ENCODE peak calls at places on chromosomes 4 and X, in four cellular contexts. U is activated CD4-positive, alpha-beta memory T cell treated with anti-CD3 and anti-CD28 coated beads, Interleukin-2, amount 10 ng/mL, durations not matched to agents 7 days and 5 days; M is Peyer's patch; K is stimulated activated naive CD8-positive, alpha-beta T cell treated with anti-CD3 and anti-CD28 coated beads, Interleukin-15, amount 100 ng/mL, for 72 hours. V is an unnamed sample.

GRCh38 chr4:161894493-161895167 is 269.2 kb downstream of the FSTL5 start:
- DNase-seq in M (no peak), K (no peak), U (no peak), V (no peak)

GRCh38 chr4:169070895-169071218 is 60.8 kb upstream of the CBR4 start:
- DNase-seq in U (no peak), M (no peak), K (no peak), V (no peak)

GRCh38 chr4:88605744-88606143 is 13.5 kb downstream of the HERC3 start:
- DNase-seq in M (no peak), U (no peak), K (peak; percentile 17), V (no peak)

GRCh38 chr4:217891-218290 is 87.4 kb downstream of the ZNF732 start:
- DNase-seq in U (no peak), K (no peak), M (no peak), V (no peak)

GRCh38 chr4:4855293-4856070 is 4.0 kb upstream of the MSX1 start:
- DNase-seq in K (no peak), M (no peak), U (no peak), V (no peak)

GRCh38 chr4:88743696-88744095 is 46.1 kb upstream of the NAP1L5 start:
- DNase-seq in U (no peak), M (no peak), K (no peak), V (no peak)

GRCh38 chr4:155392486-155393184 is 15.9 kb upstream of the MAP9 start:
- DNase-seq in U (no peak), K (no peak), M (no peak), V (no peak)

GRCh38 chr4:845836-846251 is 19.9 kb upstream of the CPLX1 start:
- DNase-seq in U (no peak), K (no peak), M (no peak), V (no peak)

GRCh38 chr4:89000844-89001360 is 56.1 kb downstream of the FAM13A start:
- DNase-seq in U (no peak), M (no peak), K (no peak), V (no peak)

GRCh38 chr4:140149851-140150635 is 3.9 kb downstream of the MAML3 start:
- DNase-seq in M (peak; percentile 68), U (peak; percentile 71), K (peak; percentile 64), V (peak; percentile 85)

GRCh38 chr4:83454626-83455025 is 997 bp downstream of the HELQ start:
- DNase-seq in U (no peak), M (no peak), K (no peak), V (no peak)

GRCh38 chrX:118254611-118255010 is 91.3 kb upstream of the WDR44 start:
- DNase-seq in M (peak; percentile 55), U (peak; percentile 30), K (peak; percentile 24), V (no peak)

GRCh38 chrX:136742721-136743379 is 37.9 kb downstream of the ARHGEF6 start:
- DNase-seq in K (no peak), M (no peak), U (no peak), V (no peak)

GRCh38 chrX:141405878-141406492 is 163.7 kb upstream of the SPANXC start:
- DNase-seq in U (no peak), M (no peak), K (no peak), V (no peak)

GRCh38 chr4:69727924-69728323 is 32.5 kb downstream of the SULT1B1 start:
- DNase-seq in M (no peak), K (no peak), U (no peak), V (no peak)

GRCh38 chr4:8911311-8912088 is 39.9 kb upstream of the HMX1 start:
- DNase-seq in K (peak; percentile 2), U (peak; percentile 6), M (no peak), V (peak; percentile 82)

GRCh38 chrX:34943235-34943634 is 639 bp downstream of the FAM47B start:
- DNase-seq in U (no peak), M (no peak), K (no peak), V (no peak)

GRCh38 chr4:113750734-113751133 is 10.8 kb downstream of the CAMK2D start:
- DNase-seq in K (no peak), M (no peak), U (no peak), V (no peak)